ENCODE peak calls at places on chromosomes 13 and 19, in six cellular contexts. P, M, W, F, B and G are unnamed samples.

GRCh38 chr13:63840551-63841421 is 2425.1 kb upstream of the PCDH20 start:
- DNase-seq in P (no peak), M (no peak), W (no peak), F (no peak), B (no peak), G (no peak)

GRCh38 chr13:31199527-31199848 is 287 bp upstream of the B3GLCT start:
- DNase-seq in P (no peak), M (no peak), W (no peak), F (no peak), B (no peak), G (no peak)

GRCh38 chr19:10420444-10421239 is at the start of gene PDE4A:
- DNase-seq in P (no peak), M (peak), W (no peak), F (peak), B (no peak), G (no peak)

GRCh38 chr13:74979703-74980102 is 502.3 kb downstream of the TBC1D4 start:
- DNase-seq in P (no peak), M (no peak), W (no peak), F (no peak), B (no peak), G (no peak)

GRCh38 chr13:40878823-40879222 is 89.4 kb downstream of the SLC25A15 start:
- DNase-seq in P (no peak), M (no peak), W (no peak), F (no peak), B (no peak), G (no peak)

GRCh38 chr13:30830638-30830965 is 75.5 kb upstream of the MEDAG start:
- DNase-seq in P (no peak), M (no peak), W (no peak), F (no peak), B (no peak), G (no peak)

GRCh38 chr19:3466630-3467029 is 13.7 kb downstream of the SMIM24 start:
- DNase-seq in P (no peak), M (no peak), W (no peak), F (no peak), B (no peak), G (no peak)

GRCh38 chr19:13669780-13670355 is 94.5 kb upstream of the MRI1 start:
- DNase-seq in P (no peak), M (peak), W (no peak), F (no peak), B (no peak), G (no peak)

GRCh38 chr19:12840091-12841079 is 2.1 kb downstream of the MAST1 start:
- DNase-seq in P (peak), M (no peak), W (no peak), F (no peak), B (no peak), G (no peak)

GRCh38 chr19:1363599-1363998 is 20.1 kb upstream of the NDUFS7 start:
- DNase-seq in P (no peak), M (no peak), W (no peak), F (peak), B (no peak), G (no peak)

GRCh38 chr13:98311200-98311548 is 134.1 kb upstream of the RNF113B start:
- DNase-seq in P (no peak), M (no peak), W (no peak), F (no peak), B (no peak), G (no peak)

GRCh38 chr19:36418287-36419001 is at the start of gene ZFP82:
- DNase-seq in P (peak), M (peak), W (peak), F (peak), B (peak), G (peak)

GRCh38 chr19:58182577-58182988 is 278 bp upstream of the ZNF274 start:
- DNase-seq in P (peak), M (peak), W (no peak), F (no peak), B (peak), G (no peak)

GRCh38 chr13:100089633-100090032 is 740 bp downstream of the PCCA start:
- DNase-seq in P (no peak), M (no peak), W (no peak), F (no peak), B (no peak), G (peak)

GRCh38 chr19:31354919-31355318 is 5.7 kb upstream of the TSHZ3 start:
- DNase-seq in P (no peak), M (no peak), W (no peak), F (no peak), B (no peak), G (no peak)

GRCh38 chr13:24161010-24161775 is 673 bp downstream of the SPATA13 start:
- DNase-seq in P (peak), M (no peak), W (no peak), F (peak), B (peak), G (no peak)

GRCh38 chr19:13234518-13234917 is 84.3 kb downstream of the IER2 start:
- DNase-seq in P (no peak), M (no peak), W (no peak), F (peak), B (peak), G (no peak)

GRCh38 chr19:30649934-30650614 is 277.9 kb downstream of the ZNF536 start:
- DNase-seq in P (peak), M (peak), W (no peak), F (no peak), B (no peak), G (peak)

GRCh38 chr19:13842294-13843103 is 34.4 kb upstream of the NANOS3 start:
- DNase-seq in P (peak), M (peak), W (no peak), F (peak), B (peak), G (no peak)

GRCh38 chr13:79935121-79935520 is 405.8 kb downstream of the SPRY2 start:
- DNase-seq in P (no peak), M (no peak), W (no peak), F (no peak), B (no peak), G (no peak)

GRCh38 chr19:55112246-55112780 is 5.1 kb downstream of the PPP1R12C start:
- DNase-seq in P (no peak), M (no peak), W (no peak), F (no peak), B (no peak), G (no peak)

GRCh38 chr19:48961673-48962028 is 3.5 kb upstream of the FTL start:
- DNase-seq in P (no peak), M (no peak), W (no peak), F (no peak), B (no peak), G (no peak)

GRCh38 chr13:33227927-33228644 is 57.5 kb downstream of the STARD13 start:
- DNase-seq in P (no peak), M (no peak), W (no peak), F (no peak), B (no peak), G (no peak)

GRCh38 chr19:47421844-47422395 is 2.6 kb upstream of the MEIS3 start:
- DNase-seq in P (no peak), M (peak), W (no peak), F (no peak), B (no peak), G (peak)

GRCh38 chr13:38730332-38730731 is 43.5 kb downstream of the FREM2 start:
- DNase-seq in P (no peak), M (no peak), W (no peak), F (no peak), B (no peak), G (no peak)

GRCh38 chr19:11872624-11873023 is 15.0 kb upstream of the ZNF69 start:
- DNase-seq in P (no peak), M (no peak), W (no peak), F (no peak), B (no peak), G (no peak)